ENCODE peak calls at places on chromosomes 11 and 22, in nine cellular contexts. J, F, A, M, N, Y, I, Q and R are unnamed samples.

GRCh38 chr11:35077709-35078695 is 61.0 kb upstream of the CD44 start:
- DNase-seq in J (peak; percentile 79), F (peak; percentile 81), A (no peak), M (peak; percentile 47), N (no peak), Y (no peak), I (no peak), Q (peak; percentile 63), R (no peak)

GRCh38 chr22:27329471-27329870 is 472.1 kb downstream of the MN1 start:
- DNase-seq in J (no peak), F (no peak), A (peak; percentile 82), M (no peak), N (no peak), Y (no peak), I (no peak), Q (no peak), R (peak; percentile 11)

GRCh38 chr11:111726301-111726713 is 39.9 kb downstream of the PPP2R1B start:
- DNase-seq in J (no peak), F (no peak), A (no peak), M (no peak), N (no peak), Y (no peak), I (no peak), Q (no peak), R (no peak)

GRCh38 chr11:61551630-61552029 is 29.2 kb downstream of the SYT7 start:
- DNase-seq in J (no peak), F (no peak), A (no peak), M (no peak), N (no peak), Y (no peak), I (no peak), Q (no peak), R (no peak)

GRCh38 chr11:73983764-73984543 is 1.3 kb upstream of the UCP2 start:
- DNase-seq in J (no peak), F (peak; percentile 40), A (no peak), M (no peak), N (no peak), Y (no peak), I (no peak), Q (no peak), R (no peak)

GRCh38 chr11:108733479-108734116 is 68.7 kb downstream of the DDX10 start:
- DNase-seq in J (no peak), F (no peak), A (peak; percentile 11), M (no peak), N (no peak), Y (no peak), I (no peak), Q (peak; percentile 76), R (no peak)

GRCh38 chr11:80320765-80321164 is 879.9 kb upstream of the TENM4 start:
- DNase-seq in J (no peak), F (no peak), A (peak; percentile 52), M (no peak), N (no peak), Y (no peak), I (no peak), Q (no peak), R (no peak)

GRCh38 chr11:75801362-75802021 is 13.5 kb upstream of the UVRAG start:
- DNase-seq in J (no peak), F (no peak), A (no peak), M (no peak), N (peak; percentile 27), Y (peak; percentile 31), I (no peak), Q (no peak), R (no peak)

GRCh38 chr22:43227231-43227630 is 40.3 kb upstream of the TTLL12 start:
- DNase-seq in J (no peak), F (no peak), A (peak; percentile 20), M (no peak), N (no peak), Y (no peak), I (no peak), Q (peak; percentile 17), R (no peak)

GRCh38 chr11:115626414-115626813 is 122.2 kb upstream of the CADM1 start:
- DNase-seq in J (no peak), F (no peak), A (no peak), M (no peak), N (no peak), Y (no peak), I (no peak), Q (no peak), R (no peak)

GRCh38 chr11:44592125-44592643 is 26.7 kb downstream of the CD82 start:
- DNase-seq in J (no peak), F (no peak), A (no peak), M (no peak), N (no peak), Y (peak; percentile 31), I (no peak), Q (no peak), R (peak; percentile 92)

GRCh38 chr11:6152126-6152525 is 18.0 kb downstream of the OR52B2 start:
- DNase-seq in J (no peak), F (no peak), A (no peak), M (no peak), N (no peak), Y (no peak), I (no peak), Q (no peak), R (no peak)

GRCh38 chr11:115961168-115962003 is 457.2 kb upstream of the CADM1 start:
- DNase-seq in J (no peak), F (no peak), A (no peak), M (no peak), N (no peak), Y (no peak), I (no peak), Q (no peak), R (no peak)

GRCh38 chr11:93579187-93579773 is 36.1 kb upstream of the SMCO4 start:
- DNase-seq in J (no peak), F (no peak), A (no peak), M (no peak), N (no peak), Y (no peak), I (no peak), Q (no peak), R (no peak)

GRCh38 chr11:38530226-38530625 is 1932.2 kb upstream of the RAG2 start:
- DNase-seq in J (no peak), F (no peak), A (no peak), M (no peak), N (no peak), Y (no peak), I (no peak), Q (no peak), R (no peak)

GRCh38 chr22:49884503-49885260 is 31.0 kb downstream of the ZBED4 start:
- DNase-seq in J (no peak), F (no peak), A (no peak), M (no peak), N (no peak), Y (no peak), I (no peak), Q (no peak), R (no peak)

GRCh38 chr11:75721852-75722668 is 4.4 kb downstream of the MOGAT2 start:
- DNase-seq in J (no peak), F (peak; percentile 81), A (no peak), M (no peak), N (no peak), Y (peak; percentile 58), I (no peak), Q (no peak), R (no peak)

GRCh38 chr11:113401718-113402117 is 14.1 kb downstream of the ANKK1 start:
- DNase-seq in J (no peak), F (peak; percentile 61), A (no peak), M (no peak), N (peak; percentile 97), Y (peak; percentile 70), I (no peak), Q (no peak), R (peak; percentile 45)

GRCh38 chr22:37314315-37315046 is 32.2 kb downstream of the CYTH4 start:
- DNase-seq in J (peak; percentile 27), F (no peak), A (no peak), M (no peak), N (peak; percentile 59), Y (no peak), I (no peak), Q (no peak), R (no peak)

DNA sequence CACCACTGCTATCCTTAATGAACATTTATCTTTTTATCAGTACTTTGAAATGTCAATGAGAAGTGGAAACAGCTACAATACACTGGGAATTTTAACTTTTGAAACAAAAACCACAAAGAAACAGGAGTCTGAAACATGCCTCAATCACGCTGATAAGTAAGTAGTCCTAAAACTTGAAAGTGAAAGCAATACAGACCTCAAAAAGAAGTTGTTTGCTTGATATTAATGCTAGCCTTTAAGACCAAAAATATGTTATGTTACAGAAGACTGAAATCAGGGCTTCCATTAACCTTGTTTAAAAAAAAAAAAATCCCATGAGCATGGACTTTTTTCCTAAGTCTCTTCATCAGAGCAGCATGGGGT is 21.3 kb downstream of the PHF21A start:
- DNase-seq in J (no peak), F (no peak), A (no peak), M (no peak), N (no peak), Y (no peak), I (no peak), Q (peak; percentile 52), R (no peak)
- H3K4me3 ChIP-seq in J (peak overlapping the region; percentile 10), F (no peak overlapping the region), A (no peak overlapping the region), M (peak overlapping the region; percentile 35), N (no peak overlapping the region), Y (no peak overlapping the region), I (peak overlapping the region; percentile 72), Q (no peak overlapping the region), R (peak overlapping the region; percentile 33)

GRCh38 chr22:19723990-19724827 is 870 bp downstream of the GP1BB start:
- DNase-seq in J (no peak), F (no peak), A (peak; percentile 82), M (no peak), N (no peak), Y (no peak), I (no peak), Q (no peak), R (no peak)
- H3K4me3 ChIP-seq in J (no peak overlapping the region), F (peak overlapping the region; percentile 28), A (peak overlapping the region; percentile 59), M (no peak overlapping the region), N (peak overlapping the region; percentile 11), Y (peak overlapping the region; percentile 9), I (no peak overlapping the region), Q (no peak overlapping the region), R (no peak overlapping the region)

GRCh38 chr22:46237453-46238158 is 12.5 kb downstream of the CDPF1 start:
- DNase-seq in J (no peak), F (no peak), A (no peak), M (no peak), N (no peak), Y (no peak), I (no peak), Q (no peak), R (no peak)
- H3K4me3 ChIP-seq in J (no peak overlapping the region), F (no peak overlapping the region), A (no peak overlapping the region), M (no peak overlapping the region), N (no peak overlapping the region), Y (no peak overlapping the region), I (no peak overlapping the region), Q (no peak overlapping the region), R (no peak overlapping the region)

DNA sequence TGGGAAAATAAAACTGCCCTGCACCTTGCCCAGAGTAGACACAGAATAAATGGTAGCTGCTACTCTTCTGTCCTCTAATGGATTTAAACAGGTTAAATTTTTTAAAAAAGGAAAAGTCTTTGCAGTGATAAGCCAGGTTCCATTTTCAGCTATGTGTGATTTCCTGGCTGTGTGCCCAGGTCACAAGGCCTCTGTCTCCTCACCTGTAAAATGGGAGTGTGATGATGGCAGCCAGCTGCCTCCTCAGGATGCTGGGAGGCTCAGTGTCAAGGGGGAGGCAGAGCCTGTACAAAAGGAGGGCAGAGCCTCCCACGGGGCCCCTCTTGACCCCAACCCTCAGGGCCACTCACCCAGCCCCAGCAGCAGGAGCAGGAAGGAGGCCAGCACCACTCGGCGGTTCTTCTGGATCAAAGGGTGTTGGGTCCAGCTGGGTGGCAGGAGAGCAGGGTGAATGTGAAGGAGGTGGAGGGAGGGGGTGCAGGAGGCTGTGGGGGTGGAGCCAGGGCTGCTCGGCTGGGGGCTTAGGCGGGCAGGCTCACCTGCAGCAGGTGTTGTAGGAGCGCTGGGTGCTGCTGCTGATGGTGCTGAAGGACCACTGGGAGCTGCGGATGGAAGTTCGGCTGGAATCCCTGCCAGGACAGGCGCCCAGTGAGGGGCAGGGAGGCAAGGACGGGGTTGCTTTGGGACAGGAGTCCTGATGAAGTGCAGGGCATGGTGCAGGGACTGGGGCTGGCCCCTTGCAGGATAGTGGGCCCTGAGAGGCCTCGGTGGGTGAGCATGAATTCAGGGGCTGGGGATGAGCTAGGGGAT is 1.9 kb downstream of the TMEM134 start:
- DNase-seq in J (no peak), F (no peak), A (no peak), M (no peak), N (no peak), Y (no peak), I (no peak), Q (no peak), R (no peak)
- H3K4me3 ChIP-seq in J (no peak overlapping the region), F (peak overlapping the region; percentile 95), A (no peak overlapping the region), M (no peak overlapping the region), N (no peak overlapping the region), Y (no peak overlapping the region), I (no peak overlapping the region), Q (no peak overlapping the region), R (no peak overlapping the region)